ENCODE peak calls at places on chromosomes 1 and 21, in four cellular contexts. One of them, this sample, is unnamed.
A peak's percentile ranks its signal among the peaks of the same experiment; 100 is the strongest.

GRCh38 chr1:41813755-41814694 is 104.7 kb downstream of the HIVEP3 start:
- DNase-seq in mammary epithelial cell: no peak
- DNase-seq in HCT116: no peak
- DNase-seq in sigmoid colon: no peak
- DNase-seq in this sample: no peak

GRCh38 chr1:93673159-93673657 is 8.4 kb downstream of the BCAR3 start:
- DNase-seq in sigmoid colon: no peak
- DNase-seq in mammary epithelial cell: no peak
- DNase-seq in HCT116: no peak
- DNase-seq in this sample: no peak

GRCh38 chr1:28893403-28894102 is 20.8 kb upstream of the EPB41 start:
- DNase-seq in mammary epithelial cell: no peak
- DNase-seq in HCT116: no peak
- DNase-seq in sigmoid colon: no peak
- DNase-seq in this sample: no peak

GRCh38 chr1:150126811-150127210 is 22.9 kb upstream of the PLEKHO1 start:
- DNase-seq in sigmoid colon: no peak
- DNase-seq in HCT116: no peak
- DNase-seq in mammary epithelial cell: no peak
- DNase-seq in this sample: no peak

GRCh38 chr1:78722947-78723346 is 73.3 kb downstream of the IFI44 start:
- DNase-seq in HCT116: no peak
- DNase-seq in sigmoid colon: no peak
- DNase-seq in mammary epithelial cell: no peak
- DNase-seq in this sample: no peak

GRCh38 chr1:70143052-70143659 is 62.2 kb downstream of the LRRC40 start:
- DNase-seq in HCT116: no peak
- DNase-seq in mammary epithelial cell: no peak
- DNase-seq in sigmoid colon: no peak
- DNase-seq in this sample: no peak

GRCh38 chr1:63797056-63797726 is 23.4 kb downstream of the ROR1 start:
- DNase-seq in HCT116: no peak
- DNase-seq in mammary epithelial cell: no peak
- DNase-seq in sigmoid colon: no peak
- DNase-seq in this sample: no peak

GRCh38 chr1:76158126-76158525 is 83.6 kb downstream of the ST6GALNAC3 start:
- DNase-seq in mammary epithelial cell: no peak
- DNase-seq in sigmoid colon: no peak
- DNase-seq in HCT116: peak; percentile 21
- DNase-seq in this sample: no peak

GRCh38 chr1:20120796-20121195 is 1.5 kb upstream of the PLA2G2D start:
- DNase-seq in HCT116: no peak
- DNase-seq in sigmoid colon: peak; percentile 38
- DNase-seq in mammary epithelial cell: no peak
- DNase-seq in this sample: no peak

GRCh38 chr1:115929846-115930245 is 46.5 kb upstream of the SLC22A15 start:
- DNase-seq in mammary epithelial cell: peak; percentile 63
- DNase-seq in HCT116: no peak
- DNase-seq in sigmoid colon: no peak
- DNase-seq in this sample: no peak

GRCh38 chr1:64155285-64155684 is 48.1 kb upstream of the UBE2U start:
- DNase-seq in mammary epithelial cell: no peak
- DNase-seq in HCT116: no peak
- DNase-seq in sigmoid colon: no peak
- DNase-seq in this sample: no peak

GRCh38 chr21:43899307-43900077 is 34.5 kb downstream of the AGPAT3 start:
- DNase-seq in HCT116: no peak
- DNase-seq in mammary epithelial cell: no peak
- DNase-seq in sigmoid colon: peak; percentile 44
- DNase-seq in this sample: no peak

GRCh38 chr21:39073063-39073462 is 110.2 kb downstream of the PSMG1 start:
- DNase-seq in HCT116: no peak
- DNase-seq in sigmoid colon: no peak
- DNase-seq in mammary epithelial cell: no peak
- DNase-seq in this sample: no peak

GRCh38 chr1:166080277-166080964 is 86.4 kb downstream of the FAM78B start:
- DNase-seq in HCT116: no peak
- DNase-seq in sigmoid colon: no peak
- DNase-seq in mammary epithelial cell: no peak
- DNase-seq in this sample: no peak

GRCh38 chr1:114715952-114716303 is 643 bp downstream of the NRAS start:
- DNase-seq in HCT116: no peak
- DNase-seq in mammary epithelial cell: no peak
- DNase-seq in sigmoid colon: no peak
- DNase-seq in this sample: no peak

GRCh38 chr1:236009857-236010256 is 55.0 kb downstream of the NID1 start:
- DNase-seq in mammary epithelial cell: peak; percentile 81
- DNase-seq in sigmoid colon: no peak
- DNase-seq in HCT116: no peak
- DNase-seq in this sample: no peak

GRCh38 chr1:119631433-119632102 is 16.5 kb downstream of the ZNF697 start:
- DNase-seq in sigmoid colon: peak; percentile 96
- DNase-seq in mammary epithelial cell: peak; percentile 64
- DNase-seq in HCT116: no peak
- DNase-seq in this sample: peak; percentile 91

GRCh38 chr1:180262628-180263488 is 32.8 kb downstream of the LHX4 start:
- DNase-seq in sigmoid colon: no peak
- DNase-seq in mammary epithelial cell: no peak
- DNase-seq in HCT116: no peak
- DNase-seq in this sample: no peak

GRCh38 chr21:36194024-36194423 is 37.4 kb downstream of the DOP1B start:
- DNase-seq in sigmoid colon: no peak
- DNase-seq in HCT116: no peak
- DNase-seq in mammary epithelial cell: no peak
- DNase-seq in this sample: no peak
- H3K27ac ChIP-seq in sigmoid colon: no peak overlapping the region
- H3K27ac ChIP-seq in HCT116: no peak overlapping the region
- H3K27ac ChIP-seq in mammary epithelial cell: no peak overlapping the region
- H3K27ac ChIP-seq in this sample: no peak overlapping the region

DNA sequence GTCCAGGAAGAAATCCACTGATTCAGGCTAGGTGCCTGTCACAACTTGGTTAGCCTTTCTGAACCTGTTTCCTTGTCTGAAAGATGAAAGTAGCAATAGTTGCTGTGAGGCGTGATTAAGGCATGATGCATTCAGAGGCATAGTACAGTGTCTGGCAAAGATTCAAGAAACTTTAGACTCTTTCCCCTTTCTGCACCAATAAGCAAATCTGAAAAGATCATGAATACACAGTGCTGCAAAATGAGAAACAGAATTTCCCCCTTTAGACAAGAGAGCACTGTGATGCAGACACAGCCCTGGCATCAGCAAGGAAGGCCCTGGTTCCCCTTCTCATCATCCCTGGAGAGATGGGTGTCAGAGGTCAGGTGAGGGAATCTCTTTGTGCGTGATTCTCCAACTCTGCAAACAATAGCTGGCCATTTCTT is 41.9 kb downstream of the ITPKB start:
- DNase-seq in sigmoid colon: no peak
- DNase-seq in mammary epithelial cell: peak; percentile 92
- DNase-seq in HCT116: no peak
- DNase-seq in this sample: no peak
- H3K27ac ChIP-seq in sigmoid colon: no peak overlapping the region
- H3K27ac ChIP-seq in mammary epithelial cell: peak overlapping the region; percentile 44
- H3K27ac ChIP-seq in HCT116: no peak overlapping the region
- H3K27ac ChIP-seq in this sample: no peak overlapping the region

GRCh38 chr1:204463125-204464060 is 31.2 kb downstream of the PIK3C2B start:
- DNase-seq in HCT116: no peak
- DNase-seq in mammary epithelial cell: no peak
- DNase-seq in sigmoid colon: no peak
- DNase-seq in this sample: no peak
- H3K27ac ChIP-seq in HCT116: no peak overlapping the region
- H3K27ac ChIP-seq in mammary epithelial cell: no peak overlapping the region
- H3K27ac ChIP-seq in sigmoid colon: peak overlapping the region; percentile 63
- H3K27ac ChIP-seq in this sample: no peak overlapping the region

DNA sequence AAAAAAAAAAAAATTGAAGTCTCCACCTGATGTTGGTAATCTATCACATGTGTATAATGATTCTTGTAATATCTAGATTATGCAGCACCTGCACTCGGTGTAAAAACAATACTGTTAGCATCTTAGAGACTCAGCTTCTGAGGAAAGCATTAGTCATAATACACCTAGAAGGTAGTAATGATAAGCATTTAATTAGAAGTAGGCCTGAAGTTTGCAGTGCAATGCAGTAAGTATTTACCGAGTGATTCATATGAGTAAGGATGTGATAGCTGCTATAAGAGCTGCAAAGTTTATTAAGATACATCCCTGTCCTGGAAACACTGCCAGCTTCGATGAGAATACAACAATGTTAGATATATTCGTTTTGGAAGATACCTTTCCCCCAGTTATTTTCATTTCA is 196.4 kb downstream of the GREM2 start:
- DNase-seq in HCT116: no peak
- DNase-seq in sigmoid colon: no peak
- DNase-seq in mammary epithelial cell: no peak
- DNase-seq in this sample: no peak
- H3K27ac ChIP-seq in HCT116: no peak overlapping the region
- H3K27ac ChIP-seq in sigmoid colon: no peak overlapping the region
- H3K27ac ChIP-seq in mammary epithelial cell: no peak overlapping the region
- H3K27ac ChIP-seq in this sample: no peak overlapping the region

GRCh38 chr1:7953850-7954609 is 7.5 kb upstream of the PARK7 start:
- DNase-seq in mammary epithelial cell: peak; percentile 23
- DNase-seq in HCT116: peak; percentile 86
- DNase-seq in sigmoid colon: peak; percentile 98
- DNase-seq in this sample: peak; percentile 95
- H3K27ac ChIP-seq in mammary epithelial cell: peak overlapping the region; percentile 24
- H3K27ac ChIP-seq in HCT116: peak overlapping the region; percentile 91
- H3K27ac ChIP-seq in sigmoid colon: peak overlapping the region; percentile 97
- H3K27ac ChIP-seq in this sample: peak overlapping the region; percentile 72

This sample was measured in pancreas.